ENCODE peak calls at places on chromosomes 3 and 15, in nine cellular contexts. One of them, this sample, is unnamed.

GRCh38 chr15:31452595-31453557 is 126.2 kb downstream of the KLF13 start:
- DNase-seq in fibroblast of gingiva: no peak
- DNase-seq in neural crest cell: no peak
- DNase-seq in KG1: no peak
- DNase-seq in T-helper 2 cell treated with Interferon-gamma antibody and Interleukin-4, amounts not matched to agents 5 μg/mL and 100 μg/mL, for 36 hours: no peak
- DNase-seq in stimulated activated CD8-positive, alpha-beta memory T cell treated with anti-CD3 and anti-CD28 coated beads, Interleukin-12 subunit alpha, Interleukin-12 subunit beta, amount 100 ng/mL, for 4 hours: no peak
- DNase-seq in HCT116: no peak
- DNase-seq in fibroblast of mammary gland: no peak
- DNase-seq in stimulated activated CD4-positive, alpha-beta T cell treated with anti-CD3 and anti-CD28 coated beads, Interleukin-4, amount 100 ng/mL, for 24 hours: no peak
- DNase-seq in this sample: no peak

GRCh38 chr3:133572158-133573053 is 1.1 kb upstream of the CDV3 start:
- DNase-seq in stimulated activated CD4-positive, alpha-beta T cell treated with anti-CD3 and anti-CD28 coated beads, Interleukin-4, amount 100 ng/mL, for 24 hours: peak
- DNase-seq in stimulated activated CD8-positive, alpha-beta memory T cell treated with anti-CD3 and anti-CD28 coated beads, Interleukin-12 subunit alpha, Interleukin-12 subunit beta, amount 100 ng/mL, for 4 hours: no peak
- DNase-seq in fibroblast of gingiva: peak
- DNase-seq in HCT116: no peak
- DNase-seq in KG1: no peak
- DNase-seq in T-helper 2 cell treated with Interferon-gamma antibody and Interleukin-4, amounts not matched to agents 5 μg/mL and 100 μg/mL, for 36 hours: peak
- DNase-seq in neural crest cell: no peak
- DNase-seq in fibroblast of mammary gland: peak
- DNase-seq in this sample: peak

GRCh38 chr3:119769394-119770149 is 12.3 kb upstream of the NR1I2 start:
- DNase-seq in stimulated activated CD8-positive, alpha-beta memory T cell treated with anti-CD3 and anti-CD28 coated beads, Interleukin-12 subunit alpha, Interleukin-12 subunit beta, amount 100 ng/mL, for 4 hours: no peak
- DNase-seq in fibroblast of mammary gland: no peak
- DNase-seq in stimulated activated CD4-positive, alpha-beta T cell treated with anti-CD3 and anti-CD28 coated beads, Interleukin-4, amount 100 ng/mL, for 24 hours: no peak
- DNase-seq in KG1: no peak
- DNase-seq in T-helper 2 cell treated with Interferon-gamma antibody and Interleukin-4, amounts not matched to agents 5 μg/mL and 100 μg/mL, for 36 hours: no peak
- DNase-seq in HCT116: no peak
- DNase-seq in fibroblast of gingiva: no peak
- DNase-seq in neural crest cell: no peak
- DNase-seq in this sample: no peak

GRCh38 chr15:101607102-101607501 is 45.1 kb downstream of the TM2D3 start:
- DNase-seq in fibroblast of mammary gland: no peak
- DNase-seq in HCT116: no peak
- DNase-seq in fibroblast of gingiva: no peak
- DNase-seq in neural crest cell: no peak
- DNase-seq in stimulated activated CD8-positive, alpha-beta memory T cell treated with anti-CD3 and anti-CD28 coated beads, Interleukin-12 subunit alpha, Interleukin-12 subunit beta, amount 100 ng/mL, for 4 hours: no peak
- DNase-seq in KG1: no peak
- DNase-seq in T-helper 2 cell treated with Interferon-gamma antibody and Interleukin-4, amounts not matched to agents 5 μg/mL and 100 μg/mL, for 36 hours: no peak
- DNase-seq in stimulated activated CD4-positive, alpha-beta T cell treated with anti-CD3 and anti-CD28 coated beads, Interleukin-4, amount 100 ng/mL, for 24 hours: no peak
- DNase-seq in this sample: no peak

GRCh38 chr15:94056314-94056713 is 175.0 kb upstream of the MCTP2 start:
- DNase-seq in HCT116: no peak
- DNase-seq in stimulated activated CD4-positive, alpha-beta T cell treated with anti-CD3 and anti-CD28 coated beads, Interleukin-4, amount 100 ng/mL, for 24 hours: no peak
- DNase-seq in KG1: no peak
- DNase-seq in fibroblast of mammary gland: peak
- DNase-seq in neural crest cell: no peak
- DNase-seq in T-helper 2 cell treated with Interferon-gamma antibody and Interleukin-4, amounts not matched to agents 5 μg/mL and 100 μg/mL, for 36 hours: no peak
- DNase-seq in fibroblast of gingiva: no peak
- DNase-seq in stimulated activated CD8-positive, alpha-beta memory T cell treated with anti-CD3 and anti-CD28 coated beads, Interleukin-12 subunit alpha, Interleukin-12 subunit beta, amount 100 ng/mL, for 4 hours: no peak
- DNase-seq in this sample: peak

GRCh38 chr15:77865106-77865630 is 212.3 kb downstream of the TBC1D2B start:
- DNase-seq in stimulated activated CD4-positive, alpha-beta T cell treated with anti-CD3 and anti-CD28 coated beads, Interleukin-4, amount 100 ng/mL, for 24 hours: no peak
- DNase-seq in KG1: no peak
- DNase-seq in T-helper 2 cell treated with Interferon-gamma antibody and Interleukin-4, amounts not matched to agents 5 μg/mL and 100 μg/mL, for 36 hours: no peak
- DNase-seq in HCT116: no peak
- DNase-seq in fibroblast of gingiva: no peak
- DNase-seq in stimulated activated CD8-positive, alpha-beta memory T cell treated with anti-CD3 and anti-CD28 coated beads, Interleukin-12 subunit alpha, Interleukin-12 subunit beta, amount 100 ng/mL, for 4 hours: no peak
- DNase-seq in neural crest cell: no peak
- DNase-seq in fibroblast of mammary gland: no peak
- DNase-seq in this sample: no peak

GRCh38 chr15:74468341-74469032 is 7.5 kb upstream of the UBL7 start:
- DNase-seq in fibroblast of gingiva: no peak
- DNase-seq in neural crest cell: no peak
- DNase-seq in T-helper 2 cell treated with Interferon-gamma antibody and Interleukin-4, amounts not matched to agents 5 μg/mL and 100 μg/mL, for 36 hours: no peak
- DNase-seq in fibroblast of mammary gland: no peak
- DNase-seq in HCT116: no peak
- DNase-seq in stimulated activated CD4-positive, alpha-beta T cell treated with anti-CD3 and anti-CD28 coated beads, Interleukin-4, amount 100 ng/mL, for 24 hours: no peak
- DNase-seq in KG1: no peak
- DNase-seq in stimulated activated CD8-positive, alpha-beta memory T cell treated with anti-CD3 and anti-CD28 coated beads, Interleukin-12 subunit alpha, Interleukin-12 subunit beta, amount 100 ng/mL, for 4 hours: no peak
- DNase-seq in this sample: no peak

GRCh38 chr3:187836848-187837770 is 91.8 kb upstream of the BCL6 start:
- DNase-seq in stimulated activated CD4-positive, alpha-beta T cell treated with anti-CD3 and anti-CD28 coated beads, Interleukin-4, amount 100 ng/mL, for 24 hours: no peak
- DNase-seq in HCT116: no peak
- DNase-seq in fibroblast of gingiva: no peak
- DNase-seq in stimulated activated CD8-positive, alpha-beta memory T cell treated with anti-CD3 and anti-CD28 coated beads, Interleukin-12 subunit alpha, Interleukin-12 subunit beta, amount 100 ng/mL, for 4 hours: no peak
- DNase-seq in T-helper 2 cell treated with Interferon-gamma antibody and Interleukin-4, amounts not matched to agents 5 μg/mL and 100 μg/mL, for 36 hours: no peak
- DNase-seq in KG1: no peak
- DNase-seq in fibroblast of mammary gland: no peak
- DNase-seq in neural crest cell: no peak
- DNase-seq in this sample: no peak

GRCh38 chr3:19920401-19921075 is 13.5 kb downstream of the EFHB start:
- DNase-seq in fibroblast of gingiva: no peak
- DNase-seq in HCT116: no peak
- DNase-seq in T-helper 2 cell treated with Interferon-gamma antibody and Interleukin-4, amounts not matched to agents 5 μg/mL and 100 μg/mL, for 36 hours: no peak
- DNase-seq in fibroblast of mammary gland: no peak
- DNase-seq in neural crest cell: no peak
- DNase-seq in stimulated activated CD8-positive, alpha-beta memory T cell treated with anti-CD3 and anti-CD28 coated beads, Interleukin-12 subunit alpha, Interleukin-12 subunit beta, amount 100 ng/mL, for 4 hours: no peak
- DNase-seq in KG1: no peak
- DNase-seq in stimulated activated CD4-positive, alpha-beta T cell treated with anti-CD3 and anti-CD28 coated beads, Interleukin-4, amount 100 ng/mL, for 24 hours: no peak
- DNase-seq in this sample: no peak

GRCh38 chr3:147324356-147324755 is 82.0 kb downstream of the ZIC4 start:
- DNase-seq in HCT116: no peak
- DNase-seq in KG1: no peak
- DNase-seq in fibroblast of mammary gland: no peak
- DNase-seq in neural crest cell: no peak
- DNase-seq in stimulated activated CD8-positive, alpha-beta memory T cell treated with anti-CD3 and anti-CD28 coated beads, Interleukin-12 subunit alpha, Interleukin-12 subunit beta, amount 100 ng/mL, for 4 hours: no peak
- DNase-seq in stimulated activated CD4-positive, alpha-beta T cell treated with anti-CD3 and anti-CD28 coated beads, Interleukin-4, amount 100 ng/mL, for 24 hours: no peak
- DNase-seq in fibroblast of gingiva: no peak
- DNase-seq in T-helper 2 cell treated with Interferon-gamma antibody and Interleukin-4, amounts not matched to agents 5 μg/mL and 100 μg/mL, for 36 hours: no peak
- DNase-seq in this sample: no peak

GRCh38 chr3:54856271-54856670 is 71.6 kb downstream of the LRTM1 start:
- DNase-seq in T-helper 2 cell treated with Interferon-gamma antibody and Interleukin-4, amounts not matched to agents 5 μg/mL and 100 μg/mL, for 36 hours: no peak
- DNase-seq in KG1: no peak
- DNase-seq in stimulated activated CD4-positive, alpha-beta T cell treated with anti-CD3 and anti-CD28 coated beads, Interleukin-4, amount 100 ng/mL, for 24 hours: no peak
- DNase-seq in fibroblast of mammary gland: no peak
- DNase-seq in neural crest cell: no peak
- DNase-seq in fibroblast of gingiva: no peak
- DNase-seq in HCT116: no peak
- DNase-seq in stimulated activated CD8-positive, alpha-beta memory T cell treated with anti-CD3 and anti-CD28 coated beads, Interleukin-12 subunit alpha, Interleukin-12 subunit beta, amount 100 ng/mL, for 4 hours: no peak
- DNase-seq in this sample: no peak

GRCh38 chr3:104612218-104612617 is 754.5 kb upstream of the ALCAM start:
- DNase-seq in fibroblast of gingiva: no peak
- DNase-seq in HCT116: no peak
- DNase-seq in fibroblast of mammary gland: no peak
- DNase-seq in neural crest cell: no peak
- DNase-seq in stimulated activated CD8-positive, alpha-beta memory T cell treated with anti-CD3 and anti-CD28 coated beads, Interleukin-12 subunit alpha, Interleukin-12 subunit beta, amount 100 ng/mL, for 4 hours: no peak
- DNase-seq in stimulated activated CD4-positive, alpha-beta T cell treated with anti-CD3 and anti-CD28 coated beads, Interleukin-4, amount 100 ng/mL, for 24 hours: no peak
- DNase-seq in KG1: no peak
- DNase-seq in T-helper 2 cell treated with Interferon-gamma antibody and Interleukin-4, amounts not matched to agents 5 μg/mL and 100 μg/mL, for 36 hours: no peak
- DNase-seq in this sample: no peak

GRCh38 chr3:24342275-24342674 is 152.4 kb downstream of the THRB start:
- DNase-seq in T-helper 2 cell treated with Interferon-gamma antibody and Interleukin-4, amounts not matched to agents 5 μg/mL and 100 μg/mL, for 36 hours: no peak
- DNase-seq in neural crest cell: no peak
- DNase-seq in stimulated activated CD8-positive, alpha-beta memory T cell treated with anti-CD3 and anti-CD28 coated beads, Interleukin-12 subunit alpha, Interleukin-12 subunit beta, amount 100 ng/mL, for 4 hours: no peak
- DNase-seq in KG1: no peak
- DNase-seq in stimulated activated CD4-positive, alpha-beta T cell treated with anti-CD3 and anti-CD28 coated beads, Interleukin-4, amount 100 ng/mL, for 24 hours: no peak
- DNase-seq in fibroblast of gingiva: no peak
- DNase-seq in HCT116: no peak
- DNase-seq in fibroblast of mammary gland: no peak
- DNase-seq in this sample: no peak

GRCh38 chr3:105791134-105791533 is 77.7 kb downstream of the CBLB start:
- DNase-seq in KG1: no peak
- DNase-seq in fibroblast of gingiva: peak
- DNase-seq in stimulated activated CD4-positive, alpha-beta T cell treated with anti-CD3 and anti-CD28 coated beads, Interleukin-4, amount 100 ng/mL, for 24 hours: no peak
- DNase-seq in fibroblast of mammary gland: peak
- DNase-seq in neural crest cell: no peak
- DNase-seq in HCT116: no peak
- DNase-seq in stimulated activated CD8-positive, alpha-beta memory T cell treated with anti-CD3 and anti-CD28 coated beads, Interleukin-12 subunit alpha, Interleukin-12 subunit beta, amount 100 ng/mL, for 4 hours: no peak
- DNase-seq in T-helper 2 cell treated with Interferon-gamma antibody and Interleukin-4, amounts not matched to agents 5 μg/mL and 100 μg/mL, for 36 hours: no peak
- DNase-seq in this sample: peak

GRCh38 chr3:136181741-136182140 is 14.4 kb downstream of the MSL2 start:
- DNase-seq in fibroblast of mammary gland: no peak
- DNase-seq in HCT116: no peak
- DNase-seq in KG1: no peak
- DNase-seq in stimulated activated CD4-positive, alpha-beta T cell treated with anti-CD3 and anti-CD28 coated beads, Interleukin-4, amount 100 ng/mL, for 24 hours: no peak
- DNase-seq in T-helper 2 cell treated with Interferon-gamma antibody and Interleukin-4, amounts not matched to agents 5 μg/mL and 100 μg/mL, for 36 hours: no peak
- DNase-seq in fibroblast of gingiva: no peak
- DNase-seq in neural crest cell: no peak
- DNase-seq in stimulated activated CD8-positive, alpha-beta memory T cell treated with anti-CD3 and anti-CD28 coated beads, Interleukin-12 subunit alpha, Interleukin-12 subunit beta, amount 100 ng/mL, for 4 hours: no peak
- DNase-seq in this sample: no peak

GRCh38 chr3:143247007-143247563 is 127.5 kb downstream of the CHST2 start:
- DNase-seq in neural crest cell: no peak
- DNase-seq in stimulated activated CD8-positive, alpha-beta memory T cell treated with anti-CD3 and anti-CD28 coated beads, Interleukin-12 subunit alpha, Interleukin-12 subunit beta, amount 100 ng/mL, for 4 hours: no peak
- DNase-seq in fibroblast of mammary gland: no peak
- DNase-seq in HCT116: no peak
- DNase-seq in stimulated activated CD4-positive, alpha-beta T cell treated with anti-CD3 and anti-CD28 coated beads, Interleukin-4, amount 100 ng/mL, for 24 hours: no peak
- DNase-seq in KG1: no peak
- DNase-seq in fibroblast of gingiva: no peak
- DNase-seq in T-helper 2 cell treated with Interferon-gamma antibody and Interleukin-4, amounts not matched to agents 5 μg/mL and 100 μg/mL, for 36 hours: no peak
- DNase-seq in this sample: no peak

GRCh38 chr3:140316461-140316860 is 361.4 kb upstream of the TRIM42 start:
- DNase-seq in neural crest cell: no peak
- DNase-seq in KG1: no peak
- DNase-seq in HCT116: no peak
- DNase-seq in T-helper 2 cell treated with Interferon-gamma antibody and Interleukin-4, amounts not matched to agents 5 μg/mL and 100 μg/mL, for 36 hours: no peak
- DNase-seq in fibroblast of gingiva: no peak
- DNase-seq in stimulated activated CD4-positive, alpha-beta T cell treated with anti-CD3 and anti-CD28 coated beads, Interleukin-4, amount 100 ng/mL, for 24 hours: no peak
- DNase-seq in stimulated activated CD8-positive, alpha-beta memory T cell treated with anti-CD3 and anti-CD28 coated beads, Interleukin-12 subunit alpha, Interleukin-12 subunit beta, amount 100 ng/mL, for 4 hours: no peak
- DNase-seq in fibroblast of mammary gland: no peak
- DNase-seq in this sample: no peak

GRCh38 chr3:36114353-36114752 is 266.0 kb upstream of the STAC start:
- DNase-seq in T-helper 2 cell treated with Interferon-gamma antibody and Interleukin-4, amounts not matched to agents 5 μg/mL and 100 μg/mL, for 36 hours: no peak
- DNase-seq in stimulated activated CD8-positive, alpha-beta memory T cell treated with anti-CD3 and anti-CD28 coated beads, Interleukin-12 subunit alpha, Interleukin-12 subunit beta, amount 100 ng/mL, for 4 hours: no peak
- DNase-seq in fibroblast of mammary gland: no peak
- DNase-seq in stimulated activated CD4-positive, alpha-beta T cell treated with anti-CD3 and anti-CD28 coated beads, Interleukin-4, amount 100 ng/mL, for 24 hours: no peak
- DNase-seq in HCT116: no peak
- DNase-seq in KG1: no peak
- DNase-seq in fibroblast of gingiva: no peak
- DNase-seq in neural crest cell: no peak
- DNase-seq in this sample: no peak

GRCh38 chr15:31326729-31327673 is at the start of gene KLF13:
- DNase-seq in fibroblast of gingiva: peak
- DNase-seq in T-helper 2 cell treated with Interferon-gamma antibody and Interleukin-4, amounts not matched to agents 5 μg/mL and 100 μg/mL, for 36 hours: no peak
- DNase-seq in stimulated activated CD8-positive, alpha-beta memory T cell treated with anti-CD3 and anti-CD28 coated beads, Interleukin-12 subunit alpha, Interleukin-12 subunit beta, amount 100 ng/mL, for 4 hours: peak
- DNase-seq in neural crest cell: no peak
- DNase-seq in HCT116: no peak
- DNase-seq in fibroblast of mammary gland: peak
- DNase-seq in stimulated activated CD4-positive, alpha-beta T cell treated with anti-CD3 and anti-CD28 coated beads, Interleukin-4, amount 100 ng/mL, for 24 hours: peak
- DNase-seq in KG1: no peak
- DNase-seq in this sample: peak

GRCh38 chr3:18423401-18424212 is 1.5 kb downstream of the SATB1 start:
- DNase-seq in stimulated activated CD8-positive, alpha-beta memory T cell treated with anti-CD3 and anti-CD28 coated beads, Interleukin-12 subunit alpha, Interleukin-12 subunit beta, amount 100 ng/mL, for 4 hours: no peak
- DNase-seq in fibroblast of gingiva: peak
- DNase-seq in HCT116: peak
- DNase-seq in stimulated activated CD4-positive, alpha-beta T cell treated with anti-CD3 and anti-CD28 coated beads, Interleukin-4, amount 100 ng/mL, for 24 hours: peak
- DNase-seq in KG1: peak
- DNase-seq in T-helper 2 cell treated with Interferon-gamma antibody and Interleukin-4, amounts not matched to agents 5 μg/mL and 100 μg/mL, for 36 hours: peak
- DNase-seq in fibroblast of mammary gland: peak
- DNase-seq in neural crest cell: peak
- DNase-seq in this sample: peak

GRCh38 chr3:123326531-123326930 is 122.4 kb downstream of the ADCY5 start:
- DNase-seq in stimulated activated CD4-positive, alpha-beta T cell treated with anti-CD3 and anti-CD28 coated beads, Interleukin-4, amount 100 ng/mL, for 24 hours: no peak
- DNase-seq in fibroblast of gingiva: no peak
- DNase-seq in neural crest cell: no peak
- DNase-seq in stimulated activated CD8-positive, alpha-beta memory T cell treated with anti-CD3 and anti-CD28 coated beads, Interleukin-12 subunit alpha, Interleukin-12 subunit beta, amount 100 ng/mL, for 4 hours: no peak
- DNase-seq in HCT116: no peak
- DNase-seq in fibroblast of mammary gland: no peak
- DNase-seq in T-helper 2 cell treated with Interferon-gamma antibody and Interleukin-4, amounts not matched to agents 5 μg/mL and 100 μg/mL, for 36 hours: no peak
- DNase-seq in KG1: no peak
- DNase-seq in this sample: no peak

GRCh38 chr15:59885832-59886231 is 118.3 kb upstream of the FOXB1 start:
- DNase-seq in T-helper 2 cell treated with Interferon-gamma antibody and Interleukin-4, amounts not matched to agents 5 μg/mL and 100 μg/mL, for 36 hours: no peak
- DNase-seq in KG1: no peak
- DNase-seq in neural crest cell: peak
- DNase-seq in stimulated activated CD4-positive, alpha-beta T cell treated with anti-CD3 and anti-CD28 coated beads, Interleukin-4, amount 100 ng/mL, for 24 hours: no peak
- DNase-seq in stimulated activated CD8-positive, alpha-beta memory T cell treated with anti-CD3 and anti-CD28 coated beads, Interleukin-12 subunit alpha, Interleukin-12 subunit beta, amount 100 ng/mL, for 4 hours: no peak
- DNase-seq in fibroblast of gingiva: no peak
- DNase-seq in fibroblast of mammary gland: peak
- DNase-seq in HCT116: no peak
- DNase-seq in this sample: no peak

GRCh38 chr3:59341441-59341840 is 291.6 kb upstream of the CFAP20DC start:
- DNase-seq in fibroblast of gingiva: no peak
- DNase-seq in HCT116: no peak
- DNase-seq in stimulated activated CD8-positive, alpha-beta memory T cell treated with anti-CD3 and anti-CD28 coated beads, Interleukin-12 subunit alpha, Interleukin-12 subunit beta, amount 100 ng/mL, for 4 hours: no peak
- DNase-seq in stimulated activated CD4-positive, alpha-beta T cell treated with anti-CD3 and anti-CD28 coated beads, Interleukin-4, amount 100 ng/mL, for 24 hours: no peak
- DNase-seq in fibroblast of mammary gland: no peak
- DNase-seq in T-helper 2 cell treated with Interferon-gamma antibody and Interleukin-4, amounts not matched to agents 5 μg/mL and 100 μg/mL, for 36 hours: no peak
- DNase-seq in KG1: no peak
- DNase-seq in neural crest cell: no peak
- DNase-seq in this sample: peak

GRCh38 chr3:71962561-71963240 is 177.8 kb upstream of the PROK2 start:
- DNase-seq in KG1: no peak
- DNase-seq in fibroblast of gingiva: no peak
- DNase-seq in T-helper 2 cell treated with Interferon-gamma antibody and Interleukin-4, amounts not matched to agents 5 μg/mL and 100 μg/mL, for 36 hours: no peak
- DNase-seq in HCT116: no peak
- DNase-seq in fibroblast of mammary gland: peak
- DNase-seq in neural crest cell: no peak
- DNase-seq in stimulated activated CD8-positive, alpha-beta memory T cell treated with anti-CD3 and anti-CD28 coated beads, Interleukin-12 subunit alpha, Interleukin-12 subunit beta, amount 100 ng/mL, for 4 hours: no peak
- DNase-seq in stimulated activated CD4-positive, alpha-beta T cell treated with anti-CD3 and anti-CD28 coated beads, Interleukin-4, amount 100 ng/mL, for 24 hours: no peak
- DNase-seq in this sample: peak

This sample was measured in amniotic epithelial cell.